ENCODE peak calls at places on chromosomes 3 and 15, in ten cellular contexts. One of them, this sample, is unnamed.

GRCh38 chr15:101028772-101029438 is 109.7 kb downstream of the LRRK1 start:
- DNase-seq in caudate nucleus: no peak
- DNase-seq in A549: no peak
- DNase-seq in fibroblast of lung: no peak
- DNase-seq in left lung: no peak
- DNase-seq in IMR-90: no peak
- DNase-seq in OCI-LY7: no peak
- DNase-seq in right cardiac atrium: no peak
- DNase-seq in CD8-positive, alpha-beta memory T cell: no peak
- DNase-seq in mesenchymal stem cell: no peak
- DNase-seq in this sample: no peak

GRCh38 chr3:182810574-182811268 is 17.4 kb downstream of the ATP11B start:
- DNase-seq in OCI-LY7: no peak
- DNase-seq in A549: no peak
- DNase-seq in left lung: no peak
- DNase-seq in caudate nucleus: no peak
- DNase-seq in fibroblast of lung: no peak
- DNase-seq in right cardiac atrium: no peak
- DNase-seq in CD8-positive, alpha-beta memory T cell: no peak
- DNase-seq in mesenchymal stem cell: peak; percentile 41
- DNase-seq in IMR-90: peak; percentile 58
- DNase-seq in this sample: no peak

GRCh38 chr15:96324192-96324895 is 6.2 kb upstream of the NR2F2 start:
- DNase-seq in CD8-positive, alpha-beta memory T cell: no peak
- DNase-seq in caudate nucleus: no peak
- DNase-seq in right cardiac atrium: peak; percentile 51
- DNase-seq in left lung: no peak
- DNase-seq in fibroblast of lung: peak; percentile 69
- DNase-seq in A549: no peak
- DNase-seq in OCI-LY7: no peak
- DNase-seq in mesenchymal stem cell: peak; percentile 48
- DNase-seq in IMR-90: peak; percentile 54
- DNase-seq in this sample: no peak

GRCh38 chr3:73070675-73071575 is 9.5 kb downstream of the EBLN2 start:
- DNase-seq in right cardiac atrium: no peak
- DNase-seq in CD8-positive, alpha-beta memory T cell: no peak
- DNase-seq in mesenchymal stem cell: peak; percentile 75
- DNase-seq in caudate nucleus: no peak
- DNase-seq in OCI-LY7: no peak
- DNase-seq in A549: no peak
- DNase-seq in fibroblast of lung: peak; percentile 85
- DNase-seq in left lung: no peak
- DNase-seq in IMR-90: peak; percentile 92
- DNase-seq in this sample: no peak

GRCh38 chr15:77111813-77112212 is 40.9 kb upstream of the TSPAN3 start:
- DNase-seq in A549: no peak
- DNase-seq in IMR-90: no peak
- DNase-seq in CD8-positive, alpha-beta memory T cell: no peak
- DNase-seq in right cardiac atrium: no peak
- DNase-seq in OCI-LY7: no peak
- DNase-seq in caudate nucleus: no peak
- DNase-seq in left lung: no peak
- DNase-seq in mesenchymal stem cell: no peak
- DNase-seq in fibroblast of lung: no peak
- DNase-seq in this sample: no peak

GRCh38 chr3:125043599-125044151 is 12.1 kb downstream of the HEG1 start:
- DNase-seq in fibroblast of lung: no peak
- DNase-seq in A549: no peak
- DNase-seq in CD8-positive, alpha-beta memory T cell: no peak
- DNase-seq in caudate nucleus: no peak
- DNase-seq in OCI-LY7: no peak
- DNase-seq in left lung: no peak
- DNase-seq in IMR-90: no peak
- DNase-seq in mesenchymal stem cell: peak; percentile 45
- DNase-seq in right cardiac atrium: peak; percentile 74
- DNase-seq in this sample: no peak

GRCh38 chr15:87748483-87748882 is 508.1 kb downstream of the NTRK3 start:
- DNase-seq in IMR-90: no peak
- DNase-seq in A549: no peak
- DNase-seq in left lung: no peak
- DNase-seq in CD8-positive, alpha-beta memory T cell: no peak
- DNase-seq in right cardiac atrium: no peak
- DNase-seq in mesenchymal stem cell: no peak
- DNase-seq in fibroblast of lung: no peak
- DNase-seq in OCI-LY7: no peak
- DNase-seq in caudate nucleus: no peak
- DNase-seq in this sample: no peak

GRCh38 chr3:5271061-5271683 is 83.7 kb downstream of the EDEM1 start:
- DNase-seq in CD8-positive, alpha-beta memory T cell: no peak
- DNase-seq in caudate nucleus: no peak
- DNase-seq in A549: no peak
- DNase-seq in mesenchymal stem cell: no peak
- DNase-seq in IMR-90: no peak
- DNase-seq in OCI-LY7: no peak
- DNase-seq in left lung: no peak
- DNase-seq in right cardiac atrium: no peak
- DNase-seq in fibroblast of lung: no peak
- DNase-seq in this sample: no peak

GRCh38 chr15:51312132-51312531 is 26.3 kb downstream of the CYP19A1 start:
- DNase-seq in fibroblast of lung: peak; percentile 48
- DNase-seq in IMR-90: peak; percentile 71
- DNase-seq in CD8-positive, alpha-beta memory T cell: no peak
- DNase-seq in OCI-LY7: no peak
- DNase-seq in right cardiac atrium: no peak
- DNase-seq in mesenchymal stem cell: peak; percentile 46
- DNase-seq in caudate nucleus: no peak
- DNase-seq in A549: no peak
- DNase-seq in left lung: no peak
- DNase-seq in this sample: no peak

GRCh38 chr15:69794643-69795461 is 302.9 kb downstream of the TLE3 start:
- DNase-seq in left lung: no peak
- DNase-seq in mesenchymal stem cell: peak; percentile 69
- DNase-seq in A549: no peak
- DNase-seq in IMR-90: peak; percentile 47
- DNase-seq in OCI-LY7: no peak
- DNase-seq in right cardiac atrium: peak; percentile 64
- DNase-seq in fibroblast of lung: peak; percentile 79
- DNase-seq in CD8-positive, alpha-beta memory T cell: no peak
- DNase-seq in caudate nucleus: no peak
- DNase-seq in this sample: no peak

GRCh38 chr3:37074178-37074577 is 80.9 kb downstream of the MLH1 start:
- DNase-seq in left lung: no peak
- DNase-seq in caudate nucleus: no peak
- DNase-seq in OCI-LY7: no peak
- DNase-seq in CD8-positive, alpha-beta memory T cell: no peak
- DNase-seq in fibroblast of lung: peak; percentile 93
- DNase-seq in IMR-90: peak; percentile 79
- DNase-seq in A549: no peak
- DNase-seq in right cardiac atrium: no peak
- DNase-seq in mesenchymal stem cell: peak; percentile 70
- DNase-seq in this sample: no peak

GRCh38 chr3:64443553-64444331 is 218.5 kb upstream of the PRICKLE2 start:
- DNase-seq in A549: no peak
- DNase-seq in caudate nucleus: no peak
- DNase-seq in right cardiac atrium: no peak
- DNase-seq in left lung: no peak
- DNase-seq in IMR-90: peak; percentile 74
- DNase-seq in fibroblast of lung: peak; percentile 59
- DNase-seq in OCI-LY7: no peak
- DNase-seq in mesenchymal stem cell: peak; percentile 77
- DNase-seq in CD8-positive, alpha-beta memory T cell: no peak
- DNase-seq in this sample: no peak

GRCh38 chr3:64438837-64439236 is 213.6 kb upstream of the PRICKLE2 start:
- DNase-seq in right cardiac atrium: no peak
- DNase-seq in CD8-positive, alpha-beta memory T cell: no peak
- DNase-seq in A549: no peak
- DNase-seq in IMR-90: no peak
- DNase-seq in fibroblast of lung: no peak
- DNase-seq in left lung: peak; percentile 40
- DNase-seq in OCI-LY7: no peak
- DNase-seq in mesenchymal stem cell: no peak
- DNase-seq in caudate nucleus: peak; percentile 85
- DNase-seq in this sample: no peak

GRCh38 chr3:64444619-64445317 is 219.5 kb upstream of the PRICKLE2 start:
- DNase-seq in mesenchymal stem cell: no peak
- DNase-seq in fibroblast of lung: no peak
- DNase-seq in OCI-LY7: no peak
- DNase-seq in right cardiac atrium: peak; percentile 20
- DNase-seq in IMR-90: no peak
- DNase-seq in CD8-positive, alpha-beta memory T cell: no peak
- DNase-seq in A549: no peak
- DNase-seq in left lung: peak; percentile 72
- DNase-seq in caudate nucleus: no peak
- DNase-seq in this sample: no peak

GRCh38 chr3:64440498-64440897 is 215.2 kb upstream of the PRICKLE2 start:
- DNase-seq in caudate nucleus: peak; percentile 30
- DNase-seq in fibroblast of lung: peak; percentile 94
- DNase-seq in mesenchymal stem cell: peak; percentile 82
- DNase-seq in left lung: no peak
- DNase-seq in CD8-positive, alpha-beta memory T cell: no peak
- DNase-seq in IMR-90: peak; percentile 91
- DNase-seq in A549: no peak
- DNase-seq in OCI-LY7: no peak
- DNase-seq in right cardiac atrium: no peak
- DNase-seq in this sample: no peak

GRCh38 chr3:64441861-64442260 is 216.6 kb upstream of the PRICKLE2 start:
- DNase-seq in caudate nucleus: no peak
- DNase-seq in IMR-90: peak; percentile 72
- DNase-seq in OCI-LY7: no peak
- DNase-seq in A549: no peak
- DNase-seq in mesenchymal stem cell: peak; percentile 71
- DNase-seq in CD8-positive, alpha-beta memory T cell: no peak
- DNase-seq in fibroblast of lung: no peak
- DNase-seq in right cardiac atrium: no peak
- DNase-seq in left lung: no peak
- DNase-seq in this sample: no peak
- H3K27ac ChIP-seq in caudate nucleus: no peak overlapping the region
- H3K27ac ChIP-seq in IMR-90: peak overlapping the region; percentile 16
- H3K27ac ChIP-seq in OCI-LY7: no peak overlapping the region
- H3K27ac ChIP-seq in A549: peak overlapping the region; percentile 68
- H3K27ac ChIP-seq in mesenchymal stem cell: no peak overlapping the region
- H3K27ac ChIP-seq in CD8-positive, alpha-beta memory T cell: no peak overlapping the region
- H3K27ac ChIP-seq in fibroblast of lung: no peak overlapping the region
- H3K27ac ChIP-seq in right cardiac atrium: no peak overlapping the region
- H3K27ac ChIP-seq in left lung: peak overlapping the region; percentile 57
- H3K27ac ChIP-seq in this sample: no peak overlapping the region

DNA sequence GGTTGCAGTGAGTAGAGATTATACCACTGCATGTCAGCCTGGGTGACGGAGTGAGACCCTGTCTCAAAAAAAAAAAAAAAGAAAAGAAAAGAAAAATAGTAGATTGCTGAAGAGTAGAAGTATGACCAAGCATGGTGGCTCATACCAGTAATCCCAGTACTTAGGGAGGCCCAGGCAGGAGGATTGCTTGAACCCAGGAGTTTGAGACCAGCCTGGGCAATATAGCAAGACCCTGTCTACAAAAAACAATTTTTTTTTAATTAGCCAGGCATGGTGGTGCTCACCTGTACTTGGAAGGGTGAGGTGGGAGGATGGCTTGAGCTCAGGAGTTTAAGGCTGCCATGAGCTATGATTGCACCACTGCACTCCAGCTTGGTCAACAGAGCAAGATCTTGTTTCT is 2.5 kb downstream of the NKTR start:
- DNase-seq in OCI-LY7: no peak
- DNase-seq in caudate nucleus: no peak
- DNase-seq in CD8-positive, alpha-beta memory T cell: no peak
- DNase-seq in IMR-90: no peak
- DNase-seq in left lung: no peak
- DNase-seq in right cardiac atrium: no peak
- DNase-seq in fibroblast of lung: no peak
- DNase-seq in A549: no peak
- DNase-seq in mesenchymal stem cell: no peak
- DNase-seq in this sample: no peak
- H3K27ac ChIP-seq in OCI-LY7: no peak overlapping the region
- H3K27ac ChIP-seq in caudate nucleus: no peak overlapping the region
- H3K27ac ChIP-seq in CD8-positive, alpha-beta memory T cell: no peak overlapping the region
- H3K27ac ChIP-seq in IMR-90: no peak overlapping the region
- H3K27ac ChIP-seq in left lung: no peak overlapping the region
- H3K27ac ChIP-seq in right cardiac atrium: no peak overlapping the region
- H3K27ac ChIP-seq in fibroblast of lung: no peak overlapping the region
- H3K27ac ChIP-seq in A549: no peak overlapping the region
- H3K27ac ChIP-seq in mesenchymal stem cell: no peak overlapping the region
- H3K27ac ChIP-seq in this sample: no peak overlapping the region

DNA sequence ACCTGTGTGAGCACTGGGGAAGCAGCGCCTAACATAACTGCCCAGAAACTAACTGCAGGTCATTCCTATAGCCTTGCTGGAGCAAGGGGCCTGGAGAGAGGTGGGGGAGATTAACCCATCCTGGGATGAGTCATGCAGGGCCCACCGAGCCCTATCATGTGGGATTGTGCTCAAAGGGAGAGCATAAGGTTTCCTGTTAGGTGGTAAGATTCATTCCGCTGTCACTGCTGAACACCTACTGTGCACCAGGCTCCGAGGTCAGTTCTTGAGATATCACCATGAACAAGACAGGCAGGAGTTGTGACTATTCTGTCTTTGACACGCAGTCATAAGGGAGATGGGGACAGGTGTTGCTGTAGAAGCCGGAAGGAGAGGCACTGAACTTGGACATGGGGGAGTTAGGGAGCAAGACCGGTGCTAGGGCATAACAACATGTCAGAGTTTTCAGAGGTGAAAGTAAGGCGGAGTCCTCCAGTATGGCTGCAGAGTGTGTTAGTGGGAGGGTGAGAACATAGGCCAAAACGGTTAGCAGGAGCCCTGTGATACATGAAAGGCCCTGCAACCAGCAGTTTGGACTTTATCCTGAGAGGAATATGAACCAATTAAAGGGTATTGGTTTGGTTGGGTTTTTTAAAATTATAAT is 2.4 kb downstream of the SLC25A38 start:
- DNase-seq in CD8-positive, alpha-beta memory T cell: no peak
- DNase-seq in mesenchymal stem cell: peak; percentile 12
- DNase-seq in fibroblast of lung: no peak
- DNase-seq in left lung: no peak
- DNase-seq in A549: no peak
- DNase-seq in IMR-90: no peak
- DNase-seq in right cardiac atrium: no peak
- DNase-seq in caudate nucleus: no peak
- DNase-seq in OCI-LY7: no peak
- DNase-seq in this sample: no peak
- H3K27ac ChIP-seq in CD8-positive, alpha-beta memory T cell: no peak overlapping the region
- H3K27ac ChIP-seq in mesenchymal stem cell: no peak overlapping the region
- H3K27ac ChIP-seq in fibroblast of lung: no peak overlapping the region
- H3K27ac ChIP-seq in left lung: no peak overlapping the region
- H3K27ac ChIP-seq in A549: no peak overlapping the region
- H3K27ac ChIP-seq in IMR-90: no peak overlapping the region
- H3K27ac ChIP-seq in right cardiac atrium: no peak overlapping the region
- H3K27ac ChIP-seq in caudate nucleus: no peak overlapping the region
- H3K27ac ChIP-seq in OCI-LY7: no peak overlapping the region
- H3K27ac ChIP-seq in this sample: no peak overlapping the region

DNA sequence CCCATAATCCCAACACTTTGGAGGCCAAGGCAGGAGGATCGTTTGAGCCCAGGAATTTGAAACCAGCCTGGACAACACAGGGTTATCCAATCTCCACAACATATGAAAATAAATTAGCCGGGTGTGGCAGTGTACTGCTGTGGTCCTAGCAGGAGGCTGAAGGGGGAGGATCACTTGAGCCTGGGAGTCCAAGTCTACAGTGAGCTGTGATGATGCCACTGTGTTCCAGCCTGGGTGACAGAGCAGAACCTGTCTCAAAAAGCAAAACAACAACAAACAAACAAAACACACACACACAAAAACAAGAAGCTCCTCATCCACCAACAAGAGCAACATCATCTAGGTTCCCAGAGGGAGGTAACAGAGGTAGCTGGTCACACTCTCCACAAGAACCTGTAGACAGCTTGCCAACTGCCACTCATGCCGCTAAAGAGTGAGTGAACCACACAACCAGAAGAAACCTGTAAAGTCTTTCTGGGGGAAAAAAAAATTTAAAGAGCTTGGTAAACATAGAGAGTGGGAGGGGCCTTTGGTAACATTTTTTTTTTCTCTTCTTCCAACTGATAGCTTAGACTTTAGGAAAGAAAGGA is 34.7 kb downstream of the PTPN9 start:
- DNase-seq in right cardiac atrium: no peak
- DNase-seq in fibroblast of lung: no peak
- DNase-seq in A549: no peak
- DNase-seq in IMR-90: no peak
- DNase-seq in left lung: no peak
- DNase-seq in mesenchymal stem cell: no peak
- DNase-seq in OCI-LY7: no peak
- DNase-seq in CD8-positive, alpha-beta memory T cell: no peak
- DNase-seq in caudate nucleus: no peak
- DNase-seq in this sample: no peak
- H3K27ac ChIP-seq in right cardiac atrium: no peak overlapping the region
- H3K27ac ChIP-seq in fibroblast of lung: no peak overlapping the region
- H3K27ac ChIP-seq in A549: peak overlapping the region; percentile 14
- H3K27ac ChIP-seq in IMR-90: no peak overlapping the region
- H3K27ac ChIP-seq in left lung: no peak overlapping the region
- H3K27ac ChIP-seq in mesenchymal stem cell: no peak overlapping the region
- H3K27ac ChIP-seq in OCI-LY7: no peak overlapping the region
- H3K27ac ChIP-seq in CD8-positive, alpha-beta memory T cell: no peak overlapping the region
- H3K27ac ChIP-seq in caudate nucleus: no peak overlapping the region
- H3K27ac ChIP-seq in this sample: no peak overlapping the region